ENCODE peak calls at places on chromosomes 2 and 18, in six cellular contexts. H is cardiac muscle cell, U is lung, J is ovary, Q is suprapubic skin, M is heart left ventricle. W is an unnamed sample. For H3K4me1, the result is how much of the 10 kb centered on the place peaks cover.

GRCh38 chr2:168244318-168244717 is 3.1 kb downstream of the STK39 start:
- DNase-seq in H (no peak), U (no peak), M (peak), Q (no peak), J (no peak), W (peak)

GRCh38 chr2:137964066-137964858 is at the start of gene HNMT:
- DNase-seq in J (peak), Q (peak), M (peak), U (no peak), H (peak), W (no peak)

GRCh38 chr2:8543412-8544167 is 138.3 kb upstream of the ID2 start:
- DNase-seq in J (no peak), H (peak), Q (peak), M (peak), U (peak), W (peak)

GRCh38 chr2:204794624-204795023 is 249.3 kb downstream of the PARD3B start:
- DNase-seq in H (peak), M (no peak), U (no peak), J (no peak), Q (no peak), W (no peak)

GRCh38 chr2:160434254-160434948 is 59.2 kb downstream of the RBMS1 start:
- DNase-seq in J (no peak), M (no peak), Q (no peak), H (no peak), U (no peak), W (no peak)

GRCh38 chr2:27955762-27956161 is 65.2 kb downstream of the BABAM2 start:
- DNase-seq in Q (no peak), H (no peak), M (no peak), U (no peak), J (no peak), W (no peak)

GRCh38 chr2:230888824-230889400 is 24.2 kb downstream of the ITM2C start:
- DNase-seq in J (no peak), H (no peak), Q (no peak), M (no peak), U (no peak), W (no peak)

GRCh38 chr2:46336560-46336959 is 39.4 kb downstream of the EPAS1 start:
- DNase-seq in Q (no peak), H (no peak), J (no peak), M (no peak), U (no peak), W (no peak)

GRCh38 chr2:6845312-6845711 is 20.4 kb downstream of the CMPK2 start:
- DNase-seq in J (no peak), H (peak), M (no peak), U (no peak), Q (no peak), W (no peak)

GRCh38 chr2:8847400-8847799 is 10.0 kb upstream of the KIDINS220 start:
- DNase-seq in H (no peak), Q (no peak), M (no peak), J (no peak), U (no peak), W (no peak)

GRCh38 chr2:196331143-196331542 is 159.8 kb upstream of the STK17B start:
- DNase-seq in H (peak), J (no peak), U (no peak), M (peak), Q (no peak), W (no peak)

GRCh38 chr2:174800436-174801195 is 36.3 kb upstream of the CHRNA1 start:
- DNase-seq in J (no peak), Q (no peak), U (no peak), M (no peak), H (no peak), W (no peak)

GRCh38 chr2:29000481-29000880 is 19.4 kb downstream of the TOGARAM2 start:
- DNase-seq in M (peak), Q (no peak), J (no peak), H (no peak), U (peak), W (peak)

GRCh38 chr2:235765181-235765820 is 271.5 kb downstream of the AGAP1 start:
- DNase-seq in U (no peak), H (peak), J (peak), Q (peak), M (no peak), W (no peak)

GRCh38 chr2:209423562-209424541 is at the start of gene MAP2:
- DNase-seq in H (peak), U (peak), M (peak), Q (peak), J (peak), W (peak)

GRCh38 chr2:3580449-3580848 is 5.4 kb downstream of the RPS7 start:
- DNase-seq in M (no peak), Q (no peak), U (no peak), H (no peak), J (no peak), W (no peak)

GRCh38 chr18:68056936-68057335 is 540.4 kb upstream of the DSEL start:
- DNase-seq in H (peak), Q (no peak), M (no peak), J (no peak), U (no peak), W (no peak)

GRCh38 chr2:127121776-127122176 is 14.8 kb upstream of the BIN1 start:
- DNase-seq in Q (no peak), J (peak), H (no peak), M (peak), U (no peak), W (peak)

GRCh38 chr2:8575011-8575750 is 106.7 kb upstream of the ID2 start:
- DNase-seq in Q (peak), M (peak), U (no peak), J (peak), H (no peak), W (no peak)

GRCh38 chr2:195330513-195330956 is 326.5 kb upstream of the SLC39A10 start:
- DNase-seq in U (no peak), Q (no peak), J (no peak), M (no peak), H (no peak), W (no peak)

GRCh38 chr2:48406096-48406495 is 123.9 kb upstream of the STON1 start:
- DNase-seq in M (no peak), H (no peak), U (no peak), J (no peak), Q (no peak), W (no peak)

GRCh38 chr2:160394153-160394552 is 99.5 kb downstream of the RBMS1 start:
- DNase-seq in M (no peak), J (no peak), H (no peak), Q (no peak), U (no peak), W (no peak)

GRCh38 chr18:49006641-49007136 is 55.9 kb upstream of the SMAD7 start:
- DNase-seq in Q (no peak), J (no peak), U (no peak), H (peak), M (peak), W (no peak)

GRCh38 chr2:107595749-107596148 is 230.9 kb upstream of the RGPD4 start:
- DNase-seq in H (peak), M (no peak), J (no peak), U (no peak), Q (no peak), W (no peak)

GRCh38 chr18:45625596-45625995 is 10.3 kb downstream of the SLC14A2 start:
- DNase-seq in H (no peak), U (no peak), M (no peak), J (no peak), Q (no peak), W (no peak)

GRCh38 chr2:10777111-10777841 is 35.3 kb downstream of the PDIA6 start:
- DNase-seq in U (no peak), M (no peak), J (no peak), Q (peak), H (no peak), W (no peak)

GRCh38 chr2:47509981-47510380 is 107.0 kb downstream of the MSH2 start:
- DNase-seq in U (no peak), H (no peak), Q (no peak), J (no peak), M (no peak), W (no peak)

GRCh38 chr2:10498525-10499274 is 50.6 kb upstream of the ODC1 start:
- DNase-seq in H (no peak), M (no peak), J (no peak), Q (no peak), U (no peak), W (no peak)

GRCh38 chr2:187842978-187843847 is 289.0 kb upstream of the TFPI start:
- DNase-seq in M (no peak), H (peak), U (no peak), Q (no peak), J (no peak), W (no peak)

GRCh38 chr2:185787530-185788145 is 49.0 kb downstream of the FSIP2 start:
- DNase-seq in M (no peak), J (no peak), Q (no peak), U (no peak), H (peak), W (no peak)

GRCh38 chr2:97788986-97789644 is 75.7 kb downstream of the ZAP70 start:
- DNase-seq in U (no peak), H (no peak), Q (no peak), J (no peak), M (peak), W (no peak)

GRCh38 chr2:216142540-216142939 is 33.4 kb downstream of the XRCC5 start:
- DNase-seq in H (no peak), M (no peak), Q (no peak), U (no peak), J (no peak), W (no peak)

GRCh38 chr2:174945601-174946260 is 59.5 kb downstream of the CHN1 start:
- DNase-seq in U (no peak), Q (no peak), H (no peak), J (no peak), M (no peak), W (no peak)

GRCh38 chr2:74267068-74267467 is 68.7 kb downstream of the MTHFD2 start:
- DNase-seq in M (no peak), Q (no peak), U (peak), J (no peak), H (no peak), W (no peak)

GRCh38 chr2:11863513-11864328 is 117.3 kb downstream of the LPIN1 start:
- DNase-seq in J (peak), Q (peak), U (peak), M (peak), H (peak), W (peak)

GRCh38 chr2:188675391-188676011 is 298.7 kb upstream of the COL3A1 start:
- DNase-seq in U (no peak), Q (no peak), J (no peak), H (peak), M (no peak), W (no peak)

GRCh38 chr18:22185298-22185697 is 15.9 kb downstream of the GATA6 start:
- DNase-seq in M (peak), U (peak), Q (no peak), H (no peak), J (peak), W (peak)

GRCh38 chr2:173028671-173029070 is 47.0 kb upstream of the MAP3K20 start:
- DNase-seq in Q (no peak), M (no peak), U (no peak), J (no peak), H (no peak), W (no peak)
- TF ChIP-seq CTCF in Q (no peak), M (no peak), U (no peak), J (no peak), H (no peak), W (no peak)

GRCh38 chr2:65070172-65070830 is 14.1 kb downstream of the CEP68 start:
- DNase-seq in M (no peak), Q (no peak), J (no peak), U (no peak), H (peak), W (no peak)
- H3K4me1 ChIP-seq in M (half or more), Q (half or more), J (under half), U (under half), H (under half), W (half or more)

GRCh38 chr2:101518470-101519172 is 43.7 kb upstream of the RFX8 start:
- DNase-seq in Q (no peak), J (peak), H (peak), M (peak), U (peak), W (peak)
- TF ChIP-seq CTCF in Q (no peak), J (no peak), H (peak), M (no peak), U (peak), W (peak)

GRCh38 chr2:180987146-180987545 is 6.7 kb downstream of the UBE2E3 start:
- DNase-seq in J (no peak), M (no peak), H (no peak), Q (no peak), U (no peak), W (no peak)
- H3K4me1 ChIP-seq in J (under half), M (under half), H (under half), Q (under half), U (under half), W (under half)